ENCODE peak calls at places on chromosomes 11 and 22, in six cellular contexts. C, G, X, Q, Y and V are unnamed samples. For H4K20me1, the result is how much of the 10 kb centered on the place peaks cover.

GRCh38 chr11:11972942-11973341 is 35.5 kb downstream of the DKK3 start:
- DNase-seq in C (no peak), G (no peak), X (no peak), Q (no peak), Y (no peak), V (no peak)

GRCh38 chr11:75166791-75167190 is 15.9 kb downstream of the SLCO2B1 start:
- DNase-seq in C (no peak), G (no peak), X (no peak), Q (no peak), Y (no peak), V (no peak)

GRCh38 chr11:32279672-32280071 is 155.7 kb downstream of the WT1 start:
- DNase-seq in C (no peak), G (no peak), X (no peak), Q (no peak), Y (peak), V (no peak)

GRCh38 chr22:49010901-49011300 is 816.8 kb downstream of the BRD1 start:
- DNase-seq in C (no peak), G (no peak), X (no peak), Q (no peak), Y (no peak), V (no peak)

GRCh38 chr11:74288161-74288560 is 23.3 kb downstream of the P4HA3 start:
- DNase-seq in C (peak), G (peak), X (peak), Q (peak), Y (no peak), V (no peak)

GRCh38 chr22:31346255-31346732 is at the start of gene PATZ1:
- DNase-seq in C (peak), G (peak), X (peak), Q (peak), Y (peak), V (peak)

GRCh38 chr11:45798793-45799441 is 6.0 kb upstream of the SLC35C1 start:
- DNase-seq in C (no peak), G (no peak), X (no peak), Q (peak), Y (no peak), V (no peak)

GRCh38 chr22:50506611-50507420 is 686 bp downstream of the LMF2 start:
- DNase-seq in C (no peak), G (no peak), X (peak), Q (no peak), Y (no peak), V (no peak)

GRCh38 chr11:2777871-2778629 is 78.3 kb upstream of the KCNQ1OT1 start:
- DNase-seq in C (no peak), G (no peak), X (no peak), Q (no peak), Y (no peak), V (no peak)

GRCh38 chr11:64923944-64924909 is at the start of gene PPP2R5B:
- DNase-seq in C (peak), G (peak), X (peak), Q (peak), Y (peak), V (peak)

GRCh38 chr11:57639321-57640067 is 10.2 kb downstream of the YPEL4 start:
- DNase-seq in C (peak), G (peak), X (peak), Q (peak), Y (peak), V (peak)

GRCh38 chr11:64265176-64266160 is 14.1 kb downstream of the PLCB3 start:
- DNase-seq in C (no peak), G (no peak), X (no peak), Q (no peak), Y (no peak), V (no peak)

GRCh38 chr11:26792956-26793355 is 71.1 kb upstream of the SLC5A12 start:
- DNase-seq in C (no peak), G (no peak), X (no peak), Q (no peak), Y (no peak), V (no peak)

GRCh38 chr22:20404881-20405280 is 10.9 kb downstream of the ZNF74 start:
- DNase-seq in C (no peak), G (no peak), X (no peak), Q (no peak), Y (no peak), V (no peak)
- H4K20me1 ChIP-seq in C (under half), G (under half), X (under half), Q (under half), Y (under half), V (under half)

GRCh38 chr11:70207531-70208131 is 4.5 kb downstream of the FADD start:
- DNase-seq in C (no peak), G (no peak), X (no peak), Q (no peak), Y (no peak), V (no peak)
- H4K20me1 ChIP-seq in C (under half), G (half or more), X (under half), Q (under half), Y (under half), V (under half)

GRCh38 chr22:46288846-46289243 is 7.8 kb upstream of the GTSE1 start:
- DNase-seq in C (no peak), G (no peak), X (no peak), Q (no peak), Y (no peak), V (no peak)

GRCh38 chr22:46290843-46291785 is 5.6 kb upstream of the GTSE1 start:
- DNase-seq in C (no peak), G (no peak), X (no peak), Q (no peak), Y (no peak), V (no peak)

GRCh38 chr22:46292173-46292572 is 4.5 kb upstream of the GTSE1 start:
- DNase-seq in C (no peak), G (no peak), X (no peak), Q (no peak), Y (no peak), V (no peak)

GRCh38 chr22:46289244-46289891 is 7.3 kb upstream of the GTSE1 start:
- DNase-seq in C (no peak), G (no peak), X (no peak), Q (no peak), Y (no peak), V (no peak)

DNA sequence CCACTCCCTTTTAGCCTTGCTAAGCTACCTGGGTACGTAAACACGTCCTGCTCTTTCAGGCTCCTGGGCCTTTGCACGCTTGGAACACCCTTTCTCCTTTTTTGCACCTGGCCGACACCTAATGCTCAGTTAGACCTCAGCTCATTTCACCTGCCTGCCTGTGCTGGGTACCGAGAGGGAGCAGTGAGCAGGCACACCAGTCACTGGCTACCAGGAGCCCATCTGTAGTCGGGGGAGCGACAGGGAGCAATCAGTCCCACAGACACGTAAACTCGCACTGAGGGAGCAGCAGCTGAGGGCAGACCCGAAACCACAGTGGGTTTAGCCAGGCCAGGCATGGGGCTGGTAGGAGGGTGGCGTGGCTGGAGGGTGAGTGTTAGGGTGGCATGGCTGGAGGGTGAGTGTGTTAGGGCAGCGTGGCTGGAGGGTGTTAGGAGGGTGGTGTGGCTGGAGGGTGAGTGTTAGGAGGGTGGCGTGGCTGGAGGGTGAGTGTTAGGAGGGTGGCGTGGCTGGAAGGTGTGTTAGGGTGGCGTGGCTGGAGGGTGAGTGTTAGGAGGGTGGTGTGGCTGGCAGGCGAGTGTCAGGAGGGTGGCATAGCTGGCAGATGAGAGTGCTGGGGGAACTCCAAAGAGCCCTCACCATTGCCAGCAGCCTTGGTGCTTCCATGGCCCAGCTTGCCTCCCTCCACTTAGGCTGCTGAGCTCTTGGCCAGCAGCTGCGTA is 6.4 kb upstream of the GTSE1 start:
- DNase-seq in C (no peak), G (no peak), X (no peak), Q (no peak), Y (no peak), V (no peak)
- H4K20me1 ChIP-seq in C (under half), G (under half), X (under half), Q (under half), Y (under half), V (under half)

DNA sequence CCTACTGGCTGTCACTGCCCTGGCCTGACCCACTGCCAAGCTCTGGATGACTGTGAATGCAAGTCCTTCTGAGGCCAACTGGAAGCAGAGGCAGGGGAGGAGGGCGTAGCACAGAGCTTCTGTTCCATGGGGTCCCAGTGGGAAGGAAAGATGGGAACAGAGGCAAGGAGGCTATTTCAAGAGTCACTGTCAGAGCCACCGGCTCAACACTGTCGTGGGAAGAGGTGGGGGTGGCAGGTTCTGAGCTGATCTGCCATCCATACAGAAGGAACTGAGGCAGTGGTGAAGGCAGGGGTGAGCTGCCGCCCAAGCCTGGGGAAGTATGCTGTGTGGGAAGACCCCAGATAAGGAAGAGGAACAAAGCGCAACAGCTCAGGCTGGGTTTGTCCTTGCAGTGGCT is 54.7 kb downstream of the SGSM3 start:
- DNase-seq in C (no peak), G (no peak), X (no peak), Q (no peak), Y (no peak), V (no peak)
- H4K20me1 ChIP-seq in C (under half), G (under half), X (under half), Q (under half), Y (under half), V (under half)

DNA sequence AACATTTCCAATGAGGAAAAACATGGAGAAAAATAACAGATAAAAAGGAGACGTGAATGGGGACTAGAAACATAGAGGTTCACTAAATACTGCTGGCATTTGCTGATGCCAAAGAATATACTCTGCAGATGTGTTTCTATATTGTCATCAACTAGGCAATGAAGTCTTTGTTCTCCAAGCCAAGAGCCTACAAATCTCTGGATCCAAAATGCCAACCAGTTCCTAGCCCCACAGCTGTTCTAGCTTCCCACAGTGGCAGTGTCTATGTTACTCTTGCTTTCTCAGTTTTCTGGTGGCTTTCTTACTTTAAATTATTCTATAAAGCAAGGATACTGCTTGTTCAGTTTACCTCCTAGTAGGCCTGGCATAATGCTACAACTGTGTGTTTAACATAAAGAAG is 977.9 kb upstream of the CCDC90B start:
- DNase-seq in C (no peak), G (no peak), X (no peak), Q (no peak), Y (no peak), V (no peak)
- H4K20me1 ChIP-seq in C (under half), G (under half), X (under half), Q (under half), Y (under half), V (under half)